ENCODE peak calls at places on chromosomes 3 and 15, in nine cellular contexts. M, G, S, Q, U, W, Z, E and J are unnamed samples.
A peak's percentile ranks its signal among the peaks of the same experiment; 100 is the strongest.

GRCh38 chr3:129602730-129603560 is 3.5 kb downstream of the PLXND1 start:
- DNase-seq in M (peak; percentile 94), G (peak; percentile 73), S (no peak), Q (peak; percentile 83), U (no peak), W (no peak), Z (peak; percentile 93), E (no peak), J (no peak)

GRCh38 chr15:64739216-64739976 is 36.0 kb downstream of the RBPMS2 start:
- DNase-seq in M (peak; percentile 47), G (no peak), S (no peak), Q (no peak), U (no peak), W (no peak), Z (no peak), E (no peak), J (no peak)

GRCh38 chr15:71066983-71067382 is 48.3 kb upstream of the THSD4 start:
- DNase-seq in M (peak; percentile 92), G (no peak), S (peak; percentile 61), Q (no peak), U (no peak), W (no peak), Z (peak; percentile 99), E (no peak), J (no peak)

GRCh38 chr3:191246628-191247027 is 47.6 kb downstream of the OSTN start:
- DNase-seq in M (peak; percentile 33), G (no peak), S (peak; percentile 84), Q (peak; percentile 86), U (no peak), W (no peak), Z (peak; percentile 80), E (no peak), J (no peak)

GRCh38 chr3:107367353-107367752 is 9.9 kb upstream of the CCDC54 start:
- DNase-seq in M (peak; percentile 74), G (no peak), S (peak; percentile 80), Q (peak; percentile 80), U (no peak), W (no peak), Z (peak; percentile 84), E (no peak), J (no peak)

GRCh38 chr3:114741066-114741465 is 406.0 kb downstream of the ZBTB20 start:
- DNase-seq in M (no peak), G (no peak), S (peak; percentile 32), Q (no peak), U (no peak), W (no peak), Z (peak; percentile 74), E (no peak), J (no peak)

GRCh38 chr3:115448856-115449255 is 174.5 kb upstream of the GAP43 start:
- DNase-seq in M (peak; percentile 49), G (no peak), S (no peak), Q (no peak), U (no peak), W (no peak), Z (no peak), E (no peak), J (no peak)

GRCh38 chr15:90259524-90259923 is 5.9 kb upstream of the NGRN start:
- DNase-seq in M (no peak), G (no peak), S (no peak), Q (no peak), U (no peak), W (no peak), Z (peak; percentile 12), E (no peak), J (no peak)

GRCh38 chr15:43880406-43881184 is 53.8 kb downstream of the WDR76 start:
- DNase-seq in M (peak; percentile 30), G (no peak), S (no peak), Q (no peak), U (no peak), W (no peak), Z (peak; percentile 38), E (no peak), J (no peak)

GRCh38 chr15:45641374-45641778 is 6.5 kb downstream of the SQOR start:
- DNase-seq in M (peak; percentile 87), G (no peak), S (peak; percentile 95), Q (peak; percentile 95), U (no peak), W (no peak), Z (peak; percentile 98), E (no peak), J (no peak)
- TF ChIP-seq CTCF in M (peak; percentile 6), G (no peak), S (peak; percentile 31), Q (no peak), U (no peak), W (no peak), Z (peak; percentile 2), E (no peak), J (no peak)

DNA sequence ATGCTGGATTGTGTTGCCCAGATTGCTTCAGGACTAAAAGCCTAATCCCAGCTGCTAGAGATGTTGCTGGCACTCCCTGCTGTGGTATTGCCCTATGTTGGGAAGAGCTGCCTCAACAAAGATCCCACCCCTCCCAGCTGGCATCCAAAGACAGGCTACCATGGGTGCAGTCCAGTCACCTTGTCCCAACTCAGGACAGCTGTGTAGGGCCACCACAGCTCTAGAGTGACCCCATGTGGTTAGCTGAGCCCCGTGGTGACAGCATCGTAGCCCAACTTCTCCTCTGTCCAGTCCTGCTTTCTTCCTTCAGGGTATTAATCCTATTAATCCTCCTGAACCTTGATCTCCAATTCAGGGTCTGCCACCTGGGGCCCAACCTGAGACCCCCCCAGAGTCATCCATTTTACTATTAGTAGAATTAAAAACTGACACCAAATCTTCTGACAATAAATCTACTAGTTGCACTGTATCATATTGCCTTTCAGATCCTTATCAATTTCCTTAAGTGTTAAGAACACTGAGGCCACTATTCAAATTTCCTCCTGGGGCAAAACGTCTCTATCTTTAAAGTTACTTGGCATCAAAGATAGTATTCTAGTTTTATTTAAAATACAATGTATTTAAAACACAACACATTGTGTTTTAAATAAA is 83.5 kb downstream of the AQP9 start:
- DNase-seq in M (peak; percentile 53), G (peak; percentile 22), S (peak; percentile 14), Q (no peak), U (no peak), W (no peak), Z (peak; percentile 58), E (no peak), J (no peak)
- TF ChIP-seq CTCF in M (peak; percentile 68), G (no peak), S (peak; percentile 63), Q (peak; percentile 31), U (no peak), W (peak; percentile 41), Z (peak; percentile 79), E (no peak), J (peak; percentile 46)

GRCh38 chr3:168088106-168088722 is 7.5 kb downstream of the GOLIM4 start:
- DNase-seq in M (no peak), G (peak; percentile 9), S (no peak), Q (no peak), U (no peak), W (no peak), Z (no peak), E (no peak), J (no peak)
- TF ChIP-seq CTCF in M (peak; percentile 25), G (peak; percentile 40), S (peak; percentile 43), Q (no peak), U (no peak), W (no peak), Z (peak; percentile 36), E (no peak), J (peak; percentile 56)

GRCh38 chr15:24761704-24762302 is 86.2 kb downstream of the NPAP1 start:
- DNase-seq in M (peak; percentile 6), G (no peak), S (peak; percentile 1), Q (no peak), U (no peak), W (no peak), Z (peak; percentile 10), E (no peak), J (no peak)
- TF ChIP-seq CTCF in M (peak; percentile 34), G (peak; percentile 28), S (peak; percentile 44), Q (peak; percentile 53), U (no peak), W (peak; percentile 52), Z (peak; percentile 31), E (peak; percentile 38), J (peak; percentile 57)

GRCh38 chr3:153704115-153704514 is 417.1 kb upstream of the ARHGEF26 start:
- DNase-seq in M (no peak), G (no peak), S (peak; percentile 31), Q (no peak), U (no peak), W (no peak), Z (no peak), E (no peak), J (no peak)
- TF ChIP-seq CTCF in M (no peak), G (no peak), S (peak; percentile 47), Q (no peak), U (no peak), W (no peak), Z (no peak), E (no peak), J (no peak)

GRCh38 chr3:10334461-10334860 is 13.5 kb upstream of the SEC13 start:
- DNase-seq in M (peak; percentile 46), G (no peak), S (no peak), Q (no peak), U (peak; percentile 64), W (peak; percentile 64), Z (peak; percentile 74), E (no peak), J (no peak)
- TF ChIP-seq CTCF in M (peak; percentile 43), G (peak; percentile 19), S (peak; percentile 43), Q (peak; percentile 50), U (no peak), W (peak; percentile 42), Z (peak; percentile 27), E (no peak), J (peak; percentile 52)

GRCh38 chr3:15812183-15812582 is 14.4 kb upstream of the ANKRD28 start:
- DNase-seq in M (peak; percentile 60), G (no peak), S (no peak), Q (no peak), U (no peak), W (no peak), Z (peak; percentile 56), E (no peak), J (no peak)
- TF ChIP-seq CTCF in M (peak; percentile 34), G (no peak), S (peak; percentile 74), Q (peak; percentile 71), U (no peak), W (peak; percentile 72), Z (peak; percentile 47), E (peak; percentile 35), J (peak; percentile 40)